ENCODE peak calls at places on chromosomes 13 and 19, in four cellular contexts. I, F, J and U are unnamed samples.

GRCh38 chr19:35247526-35248309 is 1.1 kb upstream of the LSR start:
- DNase-seq in I (no peak), F (no peak), J (peak), U (no peak)

GRCh38 chr19:38685666-38686529 is 38.4 kb downstream of the ACTN4 start:
- DNase-seq in I (peak), F (no peak), J (no peak), U (no peak)

GRCh38 chr13:27120011-27120410 is 51.6 kb downstream of the USP12 start:
- DNase-seq in I (peak), F (no peak), J (no peak), U (no peak)

GRCh38 chr13:33285420-33286124 is at the start of gene STARD13:
- DNase-seq in I (peak), F (peak), J (no peak), U (peak)

GRCh38 chr13:94764576-94765321 is 52.4 kb upstream of the SOX21 start:
- DNase-seq in I (no peak), F (no peak), J (no peak), U (no peak)

GRCh38 chr19:5445667-5446066 is 9.6 kb upstream of the ZNRF4 start:
- DNase-seq in I (no peak), F (no peak), J (no peak), U (no peak)

GRCh38 chr19:52716578-52716977 is 18.3 kb downstream of the ZNF611 start:
- DNase-seq in I (no peak), F (no peak), J (no peak), U (no peak)

GRCh38 chr13:27599845-27600553 is 20.3 kb downstream of the LNX2 start:
- DNase-seq in I (peak), F (peak), J (no peak), U (no peak)

GRCh38 chr19:3604987-3605343 is 1.7 kb downstream of the TBXA2R start:
- DNase-seq in I (no peak), F (no peak), J (peak), U (no peak)

GRCh38 chr13:77313923-77314322 is 13.0 kb downstream of the MYCBP2 start:
- DNase-seq in I (no peak), F (no peak), J (no peak), U (no peak)

GRCh38 chr13:101149735-101150380 is 266.4 kb downstream of the NALCN start:
- DNase-seq in I (peak), F (peak), J (no peak), U (no peak)

GRCh38 chr13:29936051-29936813 is 85.8 kb upstream of the UBL3 start:
- DNase-seq in I (no peak), F (no peak), J (peak), U (no peak)

GRCh38 chr19:10454267-10454666 is 33.9 kb downstream of the PDE4A start:
- DNase-seq in I (peak), F (no peak), J (no peak), U (no peak)

GRCh38 chr19:28472111-28472510 is 740.8 kb downstream of the UQCRFS1 start:
- DNase-seq in I (no peak), F (no peak), J (no peak), U (no peak)

GRCh38 chr13:35704331-35704730 is 227.8 kb upstream of the MAB21L1 start:
- DNase-seq in I (peak), F (no peak), J (no peak), U (no peak)

GRCh38 chr19:35958660-35959039 is 22.5 kb downstream of the LRFN3 start:
- DNase-seq in I (no peak), F (no peak), J (no peak), U (no peak)

GRCh38 chr13:35787937-35788336 is 311.4 kb upstream of the MAB21L1 start:
- DNase-seq in I (no peak), F (no peak), J (no peak), U (no peak)

GRCh38 chr19:927044-927706 is 1.3 kb downstream of the ARID3A start:
- DNase-seq in I (no peak), F (peak), J (no peak), U (no peak)

GRCh38 chr13:40026174-40026585 is 370.7 kb downstream of the COG6 start:
- DNase-seq in I (peak), F (peak), J (peak), U (no peak)

GRCh38 chr13:46817838-46818476 is 21.0 kb upstream of the ESD start:
- DNase-seq in I (no peak), F (no peak), J (no peak), U (no peak)

GRCh38 chr19:31274964-31275319 is 74.3 kb downstream of the TSHZ3 start:
- DNase-seq in I (no peak), F (no peak), J (no peak), U (no peak)

GRCh38 chr19:2338055-2338615 is 9.7 kb downstream of the SPPL2B start:
- DNase-seq in I (no peak), F (no peak), J (no peak), U (no peak)

GRCh38 chr13:51032831-51033230 is 78.2 kb downstream of the C13orf42 start:
- DNase-seq in I (no peak), F (no peak), J (no peak), U (no peak)

GRCh38 chr13:35729926-35730627 is 253.6 kb upstream of the MAB21L1 start:
- DNase-seq in I (no peak), F (no peak), J (no peak), U (no peak)

GRCh38 chr19:8352134-8352827 is 9.2 kb upstream of the KANK3 start:
- DNase-seq in I (peak), F (no peak), J (no peak), U (no peak)
- H3K4me3 ChIP-seq in I (peak), F (peak), J (no peak), U (no peak)

GRCh38 chr19:16043156-16043757 is 33.0 kb upstream of the TPM4 start:
- DNase-seq in I (no peak), F (no peak), J (no peak), U (no peak)

GRCh38 chr19:16042533-16043085 is 33.7 kb upstream of the TPM4 start:
- DNase-seq in I (peak), F (no peak), J (no peak), U (no peak)

GRCh38 chr19:16040642-16041041 is 35.7 kb upstream of the TPM4 start:
- DNase-seq in I (peak), F (peak), J (no peak), U (no peak)

GRCh38 chr19:16039545-16039944 is 36.8 kb upstream of the TPM4 start:
- DNase-seq in I (no peak), F (no peak), J (no peak), U (no peak)

GRCh38 chr19:16041571-16042386 is 34.5 kb upstream of the TPM4 start:
- DNase-seq in I (peak), F (peak), J (peak), U (peak)
- TF ChIP-seq CTCF in I (peak), F (peak), J (peak), U (peak)

GRCh38 chr13:110240943-110241342 is 66.0 kb downstream of the COL4A1 start:
- DNase-seq in I (no peak), F (no peak), J (no peak), U (no peak)
- H3K4me3 ChIP-seq in I (no peak), F (no peak), J (no peak), U (no peak)

DNA sequence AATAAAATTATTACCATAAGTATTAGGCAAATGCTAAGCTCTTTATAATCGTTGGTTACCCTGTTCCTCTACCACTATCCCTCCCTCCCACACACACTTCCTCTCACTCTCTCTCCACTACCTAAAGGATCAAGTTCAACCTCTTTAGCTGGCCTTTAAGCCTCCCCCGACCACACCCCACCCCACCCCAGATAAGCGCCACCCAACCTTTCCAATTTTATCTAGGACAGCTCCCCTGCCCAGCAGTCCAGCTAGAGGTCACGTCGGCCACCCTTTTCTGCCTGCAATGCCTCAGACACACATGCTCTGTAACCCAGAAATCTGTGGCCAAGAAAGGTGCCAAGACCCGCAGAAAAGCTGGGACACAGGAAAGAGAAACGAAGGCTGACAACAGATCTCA is 1.1 kb downstream of the LYPD4 start:
- DNase-seq in I (no peak), F (no peak), J (no peak), U (no peak)
- TF ChIP-seq CTCF in I (no peak), F (no peak), J (no peak), U (no peak)

GRCh38 chr13:71754407-71754974 is 112.5 kb downstream of the DACH1 start:
- DNase-seq in I (no peak), F (no peak), J (no peak), U (no peak)

GRCh38 chr13:71759506-71760225 is 107.3 kb downstream of the DACH1 start:
- DNase-seq in I (no peak), F (no peak), J (no peak), U (no peak)

GRCh38 chr13:71760226-71760591 is 106.8 kb downstream of the DACH1 start:
- DNase-seq in I (no peak), F (no peak), J (no peak), U (no peak)

GRCh38 chr13:71758823-71759222 is 108.2 kb downstream of the DACH1 start:
- DNase-seq in I (no peak), F (no peak), J (no peak), U (no peak)
- H3K4me3 ChIP-seq in I (no peak), F (no peak), J (no peak), U (no peak)

GRCh38 chr13:98598043-98598442 is 21.1 kb upstream of the STK24 start:
- DNase-seq in I (no peak), F (no peak), J (no peak), U (no peak)
- TF ChIP-seq CTCF in I (no peak), F (peak), J (no peak), U (peak)

DNA sequence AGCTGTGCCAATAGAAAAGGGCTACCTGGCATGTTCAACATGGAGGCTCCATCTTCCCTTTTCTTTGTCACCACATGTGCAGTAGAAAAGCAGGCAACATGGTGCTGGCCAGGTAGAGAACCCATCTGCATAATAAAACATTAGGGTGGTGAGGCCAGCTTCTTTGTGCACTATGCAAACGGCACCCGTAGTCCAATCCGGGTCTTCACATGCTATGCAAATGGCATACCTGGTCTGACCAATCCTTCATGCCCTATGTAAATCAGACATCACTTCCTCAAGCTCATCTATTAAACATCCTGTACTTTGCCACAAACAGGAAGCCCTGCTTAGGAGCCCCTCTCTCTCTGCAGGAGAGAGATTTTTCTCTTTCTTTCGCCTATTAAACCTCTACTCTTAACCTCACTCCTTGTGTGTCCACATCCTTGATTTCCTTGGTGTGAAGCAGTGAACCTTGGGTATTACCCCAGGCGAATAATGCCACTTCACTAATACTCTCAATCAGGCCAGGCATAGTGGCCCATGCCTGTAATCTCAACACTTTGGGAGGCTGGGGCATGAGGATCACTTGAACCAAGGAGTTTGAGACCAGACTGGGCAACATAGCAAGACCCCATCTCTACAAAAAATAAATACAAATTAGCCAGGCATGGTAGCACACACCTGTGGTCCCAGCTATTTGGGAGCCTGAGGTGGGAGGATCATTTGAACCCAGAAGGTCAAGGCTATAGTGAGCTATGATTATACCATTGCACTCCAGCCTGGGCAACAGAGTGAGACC is 111.3 kb upstream of the MRI1 start:
- DNase-seq in I (no peak), F (no peak), J (no peak), U (no peak)
- H3K4me3 ChIP-seq in I (no peak), F (no peak), J (no peak), U (no peak)

GRCh38 chr19:19319725-19320361 is 466 bp downstream of the SUGP1 start:
- DNase-seq in I (no peak), F (no peak), J (no peak), U (no peak)

GRCh38 chr19:19316082-19316481 is 4.2 kb downstream of the SUGP1 start:
- DNase-seq in I (no peak), F (no peak), J (no peak), U (no peak)

GRCh38 chr19:19321143-19321577 is 531 bp downstream of the MAU2 start:
- DNase-seq in I (no peak), F (no peak), J (no peak), U (no peak)

GRCh38 chr19:19320362-19321142 is at the start of the genes MAU2 and SUGP1:
- DNase-seq in I (peak), F (peak), J (peak), U (peak)

GRCh38 chr19:19315444-19315843 is 4.9 kb downstream of the SUGP1 start:
- DNase-seq in I (no peak), F (no peak), J (no peak), U (no peak)
- TF ChIP-seq CTCF in I (no peak), F (no peak), J (no peak), U (peak)